ENCODE peak calls at places on chromosomes 7 and 10, in ten cellular contexts. I, Q, G, C, D, N, L, Y, F and R are unnamed samples.

GRCh38 chr10:99619090-99619800 is 994 bp downstream of the SLC25A28 start:
- DNase-seq in F (peak), Y (no peak), Q (no peak), N (no peak), I (no peak), C (no peak), D (no peak), L (no peak), G (peak), R (peak)

GRCh38 chr7:123485187-123485586 is 49.2 kb downstream of the IQUB start:
- DNase-seq in F (no peak), G (peak), Y (no peak), N (no peak), Q (no peak), L (peak), I (no peak), D (no peak), C (no peak), R (no peak)

GRCh38 chr10:122461367-122461728 is at the start of gene HTRA1:
- DNase-seq in C (peak), N (peak), G (no peak), I (no peak), L (no peak), D (peak), Q (peak), Y (no peak), F (peak), R (no peak)

GRCh38 chr7:99693427-99694200 is 13.8 kb upstream of the CYP3A5 start:
- DNase-seq in F (no peak), G (no peak), C (no peak), D (peak), N (peak), I (no peak), Q (peak), Y (no peak), L (peak), R (peak)

GRCh38 chr7:74403521-74404387 is 50.0 kb upstream of the GTF2IRD1 start:
- DNase-seq in G (no peak), I (no peak), Q (no peak), L (no peak), D (no peak), F (no peak), Y (no peak), C (peak), N (no peak), R (no peak)

GRCh38 chr7:123656544-123657303 is 1.1 kb downstream of the LMOD2 start:
- DNase-seq in N (no peak), C (no peak), I (no peak), G (no peak), Q (no peak), L (no peak), F (no peak), D (no peak), Y (no peak), R (no peak)

GRCh38 chr7:40604601-40605438 is 470.0 kb downstream of the SUGCT start:
- DNase-seq in F (peak), C (peak), I (peak), D (peak), Q (peak), Y (peak), G (no peak), L (peak), N (peak), R (peak)

GRCh38 chr10:35005868-35006267 is 84.3 kb downstream of the CUL2 start:
- DNase-seq in I (no peak), N (no peak), L (no peak), C (no peak), Y (no peak), D (peak), F (peak), Q (no peak), G (peak), R (no peak)